ENCODE peak calls at places on chromosomes 3 and 15, in six cellular contexts. One of them, this sample, is unnamed.

GRCh38 chr3:10546887-10547286 is 41.5 kb upstream of the ATP2B2 start:
- DNase-seq in transverse colon: no peak
- DNase-seq in NCI-H1105 treated with DMSO at 0.1 percent for 48 hours: no peak
- DNase-seq in stomach: no peak
- DNase-seq in central memory CD4-positive, alpha-beta T cell: no peak
- DNase-seq in nephron progenitor cell: no peak
- DNase-seq in this sample: no peak

GRCh38 chr3:47260605-47261004 is 22.0 kb downstream of the KIF9 start:
- DNase-seq in transverse colon: no peak
- DNase-seq in NCI-H1105 treated with DMSO at 0.1 percent for 48 hours: no peak
- DNase-seq in stomach: no peak
- DNase-seq in central memory CD4-positive, alpha-beta T cell: no peak
- DNase-seq in nephron progenitor cell: no peak
- DNase-seq in this sample: no peak

GRCh38 chr15:74399511-74400312 is 32.3 kb upstream of the CYP11A1 start:
- DNase-seq in transverse colon: peak; percentile 22
- DNase-seq in NCI-H1105 treated with DMSO at 0.1 percent for 48 hours: no peak
- DNase-seq in stomach: no peak
- DNase-seq in central memory CD4-positive, alpha-beta T cell: no peak
- DNase-seq in nephron progenitor cell: no peak
- DNase-seq in this sample: peak; percentile 94

GRCh38 chr15:30984542-30984941 is 6.9 kb downstream of the MTMR10 start:
- DNase-seq in transverse colon: no peak
- DNase-seq in NCI-H1105 treated with DMSO at 0.1 percent for 48 hours: no peak
- DNase-seq in stomach: no peak
- DNase-seq in central memory CD4-positive, alpha-beta T cell: no peak
- DNase-seq in nephron progenitor cell: no peak
- DNase-seq in this sample: no peak

GRCh38 chr3:38004415-38005075 is 14.0 kb downstream of the VILL start:
- DNase-seq in transverse colon: peak; percentile 94
- DNase-seq in NCI-H1105 treated with DMSO at 0.1 percent for 48 hours: peak; percentile 29
- DNase-seq in stomach: peak; percentile 91
- DNase-seq in central memory CD4-positive, alpha-beta T cell: peak; percentile 40
- DNase-seq in nephron progenitor cell: peak; percentile 64
- DNase-seq in this sample: peak; percentile 70

GRCh38 chr3:100913870-100914654 is 79.2 kb downstream of the ABI3BP start:
- DNase-seq in transverse colon: no peak
- DNase-seq in NCI-H1105 treated with DMSO at 0.1 percent for 48 hours: no peak
- DNase-seq in stomach: no peak
- DNase-seq in central memory CD4-positive, alpha-beta T cell: no peak
- DNase-seq in nephron progenitor cell: no peak
- DNase-seq in this sample: no peak

GRCh38 chr15:57950381-57950946 is 115.0 kb downstream of the ALDH1A2 start:
- DNase-seq in transverse colon: no peak
- DNase-seq in NCI-H1105 treated with DMSO at 0.1 percent for 48 hours: no peak
- DNase-seq in stomach: no peak
- DNase-seq in central memory CD4-positive, alpha-beta T cell: no peak
- DNase-seq in nephron progenitor cell: no peak
- DNase-seq in this sample: no peak

GRCh38 chr3:66393486-66394260 is 107.1 kb downstream of the LRIG1 start:
- DNase-seq in transverse colon: no peak
- DNase-seq in NCI-H1105 treated with DMSO at 0.1 percent for 48 hours: peak; percentile 22
- DNase-seq in stomach: no peak
- DNase-seq in central memory CD4-positive, alpha-beta T cell: peak; percentile 78
- DNase-seq in nephron progenitor cell: no peak
- DNase-seq in this sample: peak; percentile 4

GRCh38 chr3:24683511-24684384 is 189.1 kb upstream of the THRB start:
- DNase-seq in transverse colon: peak; percentile 12
- DNase-seq in NCI-H1105 treated with DMSO at 0.1 percent for 48 hours: peak; percentile 41
- DNase-seq in stomach: no peak
- DNase-seq in central memory CD4-positive, alpha-beta T cell: no peak
- DNase-seq in nephron progenitor cell: no peak
- DNase-seq in this sample: peak; percentile 51

GRCh38 chr3:13276438-13277129 is 143.5 kb downstream of the NUP210 start:
- DNase-seq in transverse colon: no peak
- DNase-seq in NCI-H1105 treated with DMSO at 0.1 percent for 48 hours: peak; percentile 2
- DNase-seq in stomach: no peak
- DNase-seq in central memory CD4-positive, alpha-beta T cell: no peak
- DNase-seq in nephron progenitor cell: no peak
- DNase-seq in this sample: no peak

GRCh38 chr15:69014454-69014853 is at the start of gene NOX5:
- DNase-seq in transverse colon: no peak
- DNase-seq in NCI-H1105 treated with DMSO at 0.1 percent for 48 hours: no peak
- DNase-seq in stomach: no peak
- DNase-seq in central memory CD4-positive, alpha-beta T cell: no peak
- DNase-seq in nephron progenitor cell: no peak
- DNase-seq in this sample: peak; percentile 16

GRCh38 chr15:78067328-78068241 is 9.9 kb downstream of the TBC1D2B start:
- DNase-seq in transverse colon: no peak
- DNase-seq in NCI-H1105 treated with DMSO at 0.1 percent for 48 hours: no peak
- DNase-seq in stomach: peak; percentile 69
- DNase-seq in central memory CD4-positive, alpha-beta T cell: no peak
- DNase-seq in nephron progenitor cell: no peak
- DNase-seq in this sample: peak; percentile 31

GRCh38 chr3:32077260-32078084 is 28.9 kb upstream of the GPD1L start:
- DNase-seq in transverse colon: peak; percentile 77
- DNase-seq in NCI-H1105 treated with DMSO at 0.1 percent for 48 hours: peak; percentile 24
- DNase-seq in stomach: no peak
- DNase-seq in central memory CD4-positive, alpha-beta T cell: no peak
- DNase-seq in nephron progenitor cell: no peak
- DNase-seq in this sample: no peak

GRCh38 chr3:51819709-51820406 is 40.8 kb upstream of the IQCF6 start:
- DNase-seq in transverse colon: no peak
- DNase-seq in NCI-H1105 treated with DMSO at 0.1 percent for 48 hours: no peak
- DNase-seq in stomach: no peak
- DNase-seq in central memory CD4-positive, alpha-beta T cell: no peak
- DNase-seq in nephron progenitor cell: peak; percentile 57
- DNase-seq in this sample: peak; percentile 46

GRCh38 chr3:172586447-172586846 is 63.2 kb upstream of the TNFSF10 start:
- DNase-seq in transverse colon: no peak
- DNase-seq in NCI-H1105 treated with DMSO at 0.1 percent for 48 hours: no peak
- DNase-seq in stomach: no peak
- DNase-seq in central memory CD4-positive, alpha-beta T cell: no peak
- DNase-seq in nephron progenitor cell: no peak
- DNase-seq in this sample: no peak

GRCh38 chr15:25171856-25172687 is 217.3 kb downstream of the SNRPN start:
- DNase-seq in transverse colon: no peak
- DNase-seq in NCI-H1105 treated with DMSO at 0.1 percent for 48 hours: no peak
- DNase-seq in stomach: no peak
- DNase-seq in central memory CD4-positive, alpha-beta T cell: no peak
- DNase-seq in nephron progenitor cell: no peak
- DNase-seq in this sample: no peak

GRCh38 chr3:48558446-48559134 is 2.0 kb upstream of the PFKFB4 start:
- DNase-seq in transverse colon: peak; percentile 43
- DNase-seq in NCI-H1105 treated with DMSO at 0.1 percent for 48 hours: no peak
- DNase-seq in stomach: no peak
- DNase-seq in central memory CD4-positive, alpha-beta T cell: no peak
- DNase-seq in nephron progenitor cell: no peak
- DNase-seq in this sample: peak; percentile 61

GRCh38 chr3:9175421-9175820 is 74.0 kb downstream of the SRGAP3 start:
- DNase-seq in transverse colon: peak; percentile 25
- DNase-seq in NCI-H1105 treated with DMSO at 0.1 percent for 48 hours: no peak
- DNase-seq in stomach: peak; percentile 66
- DNase-seq in central memory CD4-positive, alpha-beta T cell: no peak
- DNase-seq in nephron progenitor cell: no peak
- DNase-seq in this sample: no peak

GRCh38 chr3:54527953-54528352 is 399.9 kb downstream of the LRTM1 start:
- DNase-seq in transverse colon: no peak
- DNase-seq in NCI-H1105 treated with DMSO at 0.1 percent for 48 hours: no peak
- DNase-seq in stomach: no peak
- DNase-seq in central memory CD4-positive, alpha-beta T cell: no peak
- DNase-seq in nephron progenitor cell: no peak
- DNase-seq in this sample: no peak

GRCh38 chr3:38730281-38730680 is 80.8 kb upstream of the SCN5A start:
- DNase-seq in transverse colon: no peak
- DNase-seq in NCI-H1105 treated with DMSO at 0.1 percent for 48 hours: no peak
- DNase-seq in stomach: no peak
- DNase-seq in central memory CD4-positive, alpha-beta T cell: no peak
- DNase-seq in nephron progenitor cell: no peak
- DNase-seq in this sample: no peak

GRCh38 chr3:36364260-36364659 is 16.0 kb upstream of the STAC start:
- DNase-seq in transverse colon: no peak
- DNase-seq in NCI-H1105 treated with DMSO at 0.1 percent for 48 hours: no peak
- DNase-seq in stomach: no peak
- DNase-seq in central memory CD4-positive, alpha-beta T cell: no peak
- DNase-seq in nephron progenitor cell: no peak
- DNase-seq in this sample: no peak

GRCh38 chr3:38323060-38323459 is 23.5 kb upstream of the XYLB start:
- DNase-seq in transverse colon: no peak
- DNase-seq in NCI-H1105 treated with DMSO at 0.1 percent for 48 hours: no peak
- DNase-seq in stomach: no peak
- DNase-seq in central memory CD4-positive, alpha-beta T cell: no peak
- DNase-seq in nephron progenitor cell: no peak
- DNase-seq in this sample: no peak

GRCh38 chr3:64048631-64049061 is 25.4 kb upstream of the PSMD6 start:
- DNase-seq in transverse colon: no peak
- DNase-seq in NCI-H1105 treated with DMSO at 0.1 percent for 48 hours: no peak
- DNase-seq in stomach: no peak
- DNase-seq in central memory CD4-positive, alpha-beta T cell: no peak
- DNase-seq in nephron progenitor cell: no peak
- DNase-seq in this sample: peak; percentile 1

GRCh38 chr3:53232641-53233377 is 23.0 kb downstream of the TKT start:
- DNase-seq in transverse colon: no peak
- DNase-seq in NCI-H1105 treated with DMSO at 0.1 percent for 48 hours: no peak
- DNase-seq in stomach: no peak
- DNase-seq in central memory CD4-positive, alpha-beta T cell: no peak
- DNase-seq in nephron progenitor cell: no peak
- DNase-seq in this sample: no peak

GRCh38 chr3:129398803-129399144 is 29.7 kb downstream of the EFCAB12 start:
- DNase-seq in transverse colon: peak; percentile 22
- DNase-seq in NCI-H1105 treated with DMSO at 0.1 percent for 48 hours: no peak
- DNase-seq in stomach: peak; percentile 26
- DNase-seq in central memory CD4-positive, alpha-beta T cell: peak; percentile 7
- DNase-seq in nephron progenitor cell: peak; percentile 25
- DNase-seq in this sample: peak; percentile 36

GRCh38 chr3:32973982-32974381 is 22.5 kb downstream of the CCR4 start:
- DNase-seq in transverse colon: no peak
- DNase-seq in NCI-H1105 treated with DMSO at 0.1 percent for 48 hours: no peak
- DNase-seq in stomach: no peak
- DNase-seq in central memory CD4-positive, alpha-beta T cell: peak; percentile 55
- DNase-seq in nephron progenitor cell: no peak
- DNase-seq in this sample: no peak

GRCh38 chr15:64163662-64164362 is 990 bp upstream of the PPIB start:
- DNase-seq in transverse colon: no peak
- DNase-seq in NCI-H1105 treated with DMSO at 0.1 percent for 48 hours: no peak
- DNase-seq in stomach: peak; percentile 43
- DNase-seq in central memory CD4-positive, alpha-beta T cell: no peak
- DNase-seq in nephron progenitor cell: no peak
- DNase-seq in this sample: peak; percentile 79

GRCh38 chr3:37703633-37704032 is 158.0 kb upstream of the CTDSPL start:
- DNase-seq in transverse colon: no peak
- DNase-seq in NCI-H1105 treated with DMSO at 0.1 percent for 48 hours: no peak
- DNase-seq in stomach: no peak
- DNase-seq in central memory CD4-positive, alpha-beta T cell: no peak
- DNase-seq in nephron progenitor cell: no peak
- DNase-seq in this sample: no peak

GRCh38 chr3:70861234-70861633 is 548.8 kb upstream of the MDFIC2 start:
- DNase-seq in transverse colon: no peak
- DNase-seq in NCI-H1105 treated with DMSO at 0.1 percent for 48 hours: no peak
- DNase-seq in stomach: no peak
- DNase-seq in central memory CD4-positive, alpha-beta T cell: no peak
- DNase-seq in nephron progenitor cell: no peak
- DNase-seq in this sample: no peak

GRCh38 chr3:47443611-47443995 is 32.1 kb downstream of the SCAP start:
- DNase-seq in transverse colon: peak; percentile 59
- DNase-seq in NCI-H1105 treated with DMSO at 0.1 percent for 48 hours: no peak
- DNase-seq in stomach: peak; percentile 53
- DNase-seq in central memory CD4-positive, alpha-beta T cell: no peak
- DNase-seq in nephron progenitor cell: no peak
- DNase-seq in this sample: no peak

This sample was measured in NB4.